ENCODE peak calls at places on chromosomes 6 and 20, in eight cellular contexts. P, W, M, I, R, C, T and H are unnamed samples.

GRCh38 chr6:74369556-74369993 is 673.6 kb downstream of the CD109 start:
- DNase-seq in W (no peak), T (peak), M (no peak), C (no peak), P (peak), I (no peak), R (no peak), H (no peak)

GRCh38 chr6:142355481-142356174 is 53.8 kb downstream of the ADGRG6 start:
- DNase-seq in M (no peak), I (no peak), T (no peak), R (no peak), P (no peak), W (no peak), C (no peak), H (no peak)

GRCh38 chr6:162069995-162070394 is 657.6 kb downstream of the PRKN start:
- DNase-seq in I (no peak), M (no peak), W (no peak), C (no peak), R (no peak), P (no peak), T (peak), H (no peak)

GRCh38 chr20:34983089-34983820 is 27.6 kb downstream of the MYH7B start:
- DNase-seq in R (no peak), P (no peak), M (no peak), W (no peak), C (no peak), I (no peak), T (no peak), H (no peak)

GRCh38 chr6:36129889-36130671 is at the start of gene MAPK13:
- DNase-seq in T (no peak), R (no peak), I (no peak), C (peak), W (no peak), P (no peak), M (peak), H (peak)

GRCh38 chr6:63636516-63636968 is 940 bp downstream of the PHF3 start:
- DNase-seq in M (peak), P (no peak), R (peak), C (peak), I (peak), T (peak), W (no peak), H (no peak)

GRCh38 chr6:143701343-143702234 is 23.8 kb downstream of the PHACTR2 start:
- DNase-seq in I (no peak), W (no peak), P (no peak), C (no peak), M (no peak), R (no peak), T (peak), H (no peak)

GRCh38 chr6:134245041-134245440 is 72.9 kb downstream of the SGK1 start:
- DNase-seq in T (peak), R (no peak), P (no peak), W (no peak), I (no peak), C (no peak), M (no peak), H (no peak)

GRCh38 chr6:70520575-70520974 is 46.2 kb upstream of the SDHAF4 start:
- DNase-seq in P (peak), I (no peak), R (no peak), M (peak), C (no peak), W (no peak), T (peak), H (no peak)

GRCh38 chr6:158061709-158062461 is 80.2 kb downstream of the SYNJ2 start:
- DNase-seq in P (no peak), R (no peak), C (no peak), W (no peak), M (no peak), I (no peak), T (no peak), H (no peak)

GRCh38 chr6:150275489-150275888 is 93.3 kb upstream of the IYD start:
- DNase-seq in C (no peak), W (no peak), I (peak), M (no peak), R (no peak), T (no peak), P (no peak), H (no peak)

GRCh38 chr20:22862645-22863230 is 172.4 kb upstream of the SSTR4 start:
- DNase-seq in T (no peak), C (no peak), M (no peak), P (no peak), R (no peak), W (no peak), I (no peak), H (no peak)

GRCh38 chr6:118327237-118327636 is 220.9 kb upstream of the PLN start:
- DNase-seq in T (no peak), R (no peak), M (no peak), P (no peak), W (no peak), C (no peak), I (no peak), H (no peak)

GRCh38 chr6:28661097-28661713 is 135.5 kb downstream of the GPX5 start:
- DNase-seq in M (no peak), R (no peak), C (no peak), W (no peak), I (no peak), P (no peak), T (no peak), H (no peak)

GRCh38 chr20:48352628-48353027 is 475.2 kb downstream of the PREX1 start:
- DNase-seq in I (no peak), T (no peak), P (no peak), C (no peak), R (no peak), W (no peak), M (no peak), H (no peak)

GRCh38 chr20:34747479-34747878 is 43.3 kb downstream of the TP53INP2 start:
- DNase-seq in M (no peak), T (no peak), W (no peak), C (no peak), R (no peak), I (no peak), P (no peak), H (no peak)

GRCh38 chr20:36468149-36469000 is 72.9 kb upstream of the MYL9 start:
- DNase-seq in W (no peak), M (no peak), R (no peak), I (no peak), P (no peak), C (no peak), T (no peak), H (no peak)

GRCh38 chr6:107114213-107114871 is 973 bp downstream of the BEND3 start:
- DNase-seq in I (peak), P (peak), T (peak), M (peak), C (peak), R (peak), W (peak), H (peak)

GRCh38 chr20:48706710-48707339 is 121.0 kb downstream of the PREX1 start:
- DNase-seq in M (no peak), R (no peak), T (peak), P (no peak), I (no peak), W (no peak), C (no peak), H (no peak)

GRCh38 chr6:170116643-170117042 is 174.2 kb downstream of the DLL1 start:
- DNase-seq in C (peak), I (no peak), M (no peak), T (no peak), R (no peak), P (no peak), W (no peak), H (no peak)

GRCh38 chr20:36462440-36463211 is 78.7 kb upstream of the MYL9 start:
- DNase-seq in P (peak), M (no peak), T (peak), I (no peak), W (peak), R (no peak), C (peak), H (no peak)

GRCh38 chr6:161272600-161273355 is 1.1 kb downstream of the AGPAT4 start:
- DNase-seq in R (peak), P (no peak), I (no peak), W (no peak), T (peak), C (no peak), M (peak), H (no peak)

GRCh38 chr20:41540916-41541315 is 77.3 kb downstream of the CHD6 start:
- DNase-seq in M (no peak), C (no peak), W (no peak), T (no peak), I (no peak), P (no peak), R (no peak), H (no peak)

GRCh38 chr20:2297352-2297717 is 1.5 kb downstream of the TGM3 start:
- DNase-seq in P (no peak), M (peak), R (peak), W (no peak), I (no peak), C (no peak), T (no peak), H (no peak)

GRCh38 chr20:25865715-25866656 is 169.3 kb upstream of the ZNF337 start:
- DNase-seq in C (peak), R (peak), T (peak), P (peak), M (peak), W (no peak), I (peak), H (peak)

GRCh38 chr6:160462116-160462515 is 113.9 kb downstream of the SLC22A3 start:
- DNase-seq in W (no peak), C (no peak), I (no peak), T (no peak), M (no peak), P (no peak), R (no peak), H (no peak)

GRCh38 chr6:158467923-158468322 is 92.0 kb upstream of the TMEM181 start:
- DNase-seq in R (no peak), T (no peak), M (peak), C (no peak), I (no peak), W (no peak), P (no peak), H (no peak)

GRCh38 chr6:53492860-53493634 is 51.9 kb downstream of the GCLC start:
- DNase-seq in T (peak), P (peak), R (peak), I (peak), M (peak), W (no peak), C (no peak), H (no peak)

GRCh38 chr6:21808551-21809181 is 215.1 kb downstream of the SOX4 start:
- DNase-seq in R (no peak), W (no peak), I (no peak), P (no peak), M (no peak), C (peak), T (peak), H (no peak)

GRCh38 chr6:106540907-106541306 is 88.4 kb downstream of the RTN4IP1 start:
- DNase-seq in R (no peak), I (no peak), P (peak), W (no peak), C (no peak), M (no peak), T (peak), H (no peak)

GRCh38 chr6:31579546-31580445 is 2.4 kb downstream of the LTB start:
- DNase-seq in R (no peak), C (no peak), I (no peak), T (no peak), M (no peak), P (peak), W (no peak), H (no peak)

GRCh38 chr20:61355585-61355984 is 103.5 kb downstream of the CDH4 start:
- DNase-seq in C (no peak), P (no peak), M (no peak), R (no peak), I (no peak), T (no peak), W (no peak), H (no peak)

GRCh38 chr6:20665290-20665689 is 131.0 kb downstream of the CDKAL1 start:
- DNase-seq in P (no peak), M (no peak), I (no peak), W (no peak), T (no peak), R (no peak), C (no peak), H (no peak)

GRCh38 chr6:38136547-38136946 is 317.0 kb downstream of the ZFAND3 start:
- DNase-seq in C (no peak), T (no peak), M (no peak), I (no peak), P (no peak), R (no peak), W (no peak), H (no peak)

GRCh38 chr6:94463306-94463705 is 1043.9 kb upstream of the EPHA7 start:
- DNase-seq in W (no peak), T (no peak), M (no peak), I (no peak), C (no peak), R (no peak), P (no peak), H (no peak)

GRCh38 chr6:89298680-89299450 is 16.2 kb downstream of the GABRR2 start:
- DNase-seq in I (no peak), C (no peak), W (no peak), M (peak), P (peak), R (no peak), T (peak), H (no peak)